ENCODE peak calls at places on chromosomes 13 and 19, in seven cellular contexts. L is H1; G is NCI-H345; Z is HuH-7.5; H is GM23248; Q is activated T-cell treated with anti-CD3 and anti-CD28 coated beads, Interleukin-2, amount 50 U/mL, for 72 hours; K is kidney. S is an unnamed sample.

GRCh38 chr13:111031531-111031961 is 83.6 kb upstream of the ARHGEF7 start:
- DNase-seq in H (peak; percentile 96), K (no peak), G (no peak), L (no peak), Z (no peak), Q (peak; percentile 32), S (no peak)

GRCh38 chr13:45206340-45206739 is 5.5 kb upstream of the KCTD4 start:
- DNase-seq in L (no peak), Z (no peak), H (peak; percentile 96), G (no peak), K (no peak), Q (peak; percentile 19), S (no peak)

GRCh38 chr19:41302624-41303351 is 7.2 kb upstream of the CCDC97 start:
- DNase-seq in Q (peak; percentile 80), H (no peak), G (no peak), L (no peak), Z (no peak), K (no peak), S (peak; percentile 86)

GRCh38 chr19:3153286-3154230 is 17.7 kb downstream of the GNA15 start:
- DNase-seq in G (no peak), Q (no peak), Z (no peak), H (no peak), L (no peak), K (no peak), S (no peak)

GRCh38 chr19:57016491-57016890 is 103.3 kb upstream of the USP29 start:
- DNase-seq in G (no peak), L (no peak), H (no peak), K (no peak), Q (no peak), Z (no peak), S (no peak)

GRCh38 chr13:26186141-26186870 is 35.8 kb downstream of the RNF6 start:
- DNase-seq in Q (peak; percentile 91), Z (peak; percentile 56), H (peak; percentile 92), G (peak; percentile 87), K (peak; percentile 95), L (peak; percentile 91), S (peak; percentile 88)

GRCh38 chr13:75175575-75175974 is 306.4 kb downstream of the TBC1D4 start:
- DNase-seq in K (no peak), L (no peak), G (no peak), Z (no peak), Q (no peak), H (peak; percentile 36), S (no peak)

GRCh38 chr13:99617474-99618255 is 116.4 kb downstream of the TM9SF2 start:
- DNase-seq in G (no peak), Z (no peak), H (peak; percentile 87), K (no peak), L (no peak), Q (peak; percentile 19), S (peak; percentile 10)

GRCh38 chr13:29849071-29849541 is 1.3 kb downstream of the UBL3 start:
- DNase-seq in H (peak; percentile 61), Q (peak; percentile 32), G (peak; percentile 39), K (no peak), L (no peak), Z (no peak), S (peak; percentile 43)

GRCh38 chr13:46526763-46527162 is 26.2 kb upstream of the LRCH1 start:
- DNase-seq in H (no peak), L (no peak), K (no peak), Q (no peak), G (no peak), Z (no peak), S (no peak)

GRCh38 chr13:64782459-64782858 is 2447.7 kb downstream of the PCDH9 start:
- DNase-seq in Q (no peak), H (no peak), L (no peak), Z (no peak), K (no peak), G (no peak), S (no peak)

GRCh38 chr19:47417746-47418594 is 1.4 kb downstream of the MEIS3 start:
- DNase-seq in Q (no peak), Z (no peak), L (no peak), K (peak; percentile 65), H (peak; percentile 48), G (no peak), S (no peak)

GRCh38 chr19:42272989-42273406 is 3.9 kb downstream of the CIC start:
- DNase-seq in K (peak; percentile 77), Z (no peak), G (no peak), H (no peak), L (no peak), Q (no peak), S (no peak)

GRCh38 chr19:1474011-1474764 is 4.8 kb downstream of the C19orf25 start:
- DNase-seq in Z (no peak), L (no peak), G (no peak), H (peak; percentile 69), K (no peak), Q (no peak), S (no peak)

GRCh38 chr13:113746671-113747070 is 12.4 kb upstream of the TMEM255B start:
- DNase-seq in Z (no peak), L (no peak), K (peak; percentile 16), Q (no peak), G (no peak), H (no peak), S (no peak)

GRCh38 chr19:38229585-38230073 is 5.6 kb upstream of the DPF1 start:
- DNase-seq in Q (peak; percentile 80), L (no peak), Z (peak; percentile 80), H (peak; percentile 87), K (no peak), G (peak; percentile 97), S (peak; percentile 52)

GRCh38 chr19:54030895-54031586 is 32.7 kb downstream of the VSTM1 start:
- DNase-seq in Z (no peak), Q (no peak), H (peak; percentile 50), K (no peak), L (no peak), G (no peak), S (no peak)

GRCh38 chr19:18234194-18234593 is 8.0 kb upstream of the PDE4C start:
- DNase-seq in Z (no peak), G (no peak), K (no peak), H (no peak), Q (no peak), L (no peak), S (no peak)

GRCh38 chr19:12187625-12188024 is 24.7 kb downstream of the ZNF136 start:
- DNase-seq in Q (no peak), L (no peak), K (no peak), G (no peak), Z (no peak), H (peak; percentile 21), S (no peak)

GRCh38 chr13:75968103-75968838 is 332.1 kb downstream of the LMO7 start:
- DNase-seq in H (peak; percentile 55), G (no peak), L (no peak), Z (no peak), K (no peak), Q (no peak), S (no peak)

GRCh38 chr19:19627716-19628498 is at the start of gene LPAR2:
- DNase-seq in Q (peak; percentile 82), H (peak; percentile 36), Z (peak; percentile 96), K (peak; percentile 87), G (peak; percentile 76), L (no peak), S (peak; percentile 84)

GRCh38 chr19:19744641-19745040 is 11.7 kb upstream of the ZNF14 start:
- DNase-seq in Q (no peak), K (no peak), Z (no peak), L (no peak), H (no peak), G (no peak), S (no peak)

GRCh38 chr19:48274173-48274572 is 4.3 kb downstream of the ZNF114 start:
- DNase-seq in K (no peak), L (no peak), Q (no peak), G (no peak), H (peak; percentile 45), Z (no peak), S (no peak)

GRCh38 chr13:39144941-39145533 is 106.8 kb downstream of the NHLRC3 start:
- DNase-seq in L (peak; percentile 31), K (peak; percentile 35), Q (peak; percentile 29), H (peak; percentile 79), G (no peak), Z (no peak), S (no peak)

GRCh38 chr13:97435794-97436193 is 1.8 kb downstream of the RAP2A start:
- DNase-seq in G (no peak), Z (no peak), Q (no peak), L (no peak), H (peak; percentile 47), K (no peak), S (no peak)

GRCh38 chr13:75264611-75265010 is 217.4 kb downstream of the TBC1D4 start:
- DNase-seq in G (no peak), K (no peak), Z (no peak), H (no peak), Q (no peak), L (no peak), S (no peak)

GRCh38 chr13:39385621-39386231 is 217.3 kb downstream of the LHFPL6 start:
- DNase-seq in G (peak; percentile 47), K (no peak), Z (no peak), Q (no peak), L (peak; percentile 54), H (no peak), S (no peak)

GRCh38 chr13:34352958-34353357 is 535.0 kb downstream of the RFC3 start:
- DNase-seq in G (no peak), Q (no peak), K (no peak), H (no peak), Z (no peak), L (no peak), S (no peak)

GRCh38 chr19:41887711-41888382 is 4.9 kb downstream of the ARHGEF1 start:
- DNase-seq in K (no peak), G (no peak), Q (peak; percentile 90), L (peak; percentile 64), Z (peak; percentile 48), H (peak; percentile 49), S (peak; percentile 80)

GRCh38 chr19:38425810-38426466 is at the start of gene RASGRP4:
- DNase-seq in L (no peak), Z (no peak), Q (peak; percentile 66), K (peak; percentile 74), G (no peak), H (no peak), S (no peak)

GRCh38 chr19:43997631-43998290 is 5.0 kb upstream of the ZNF230 start:
- DNase-seq in K (no peak), Z (no peak), H (peak; percentile 45), G (no peak), L (no peak), Q (no peak), S (no peak)

GRCh38 chr13:98216135-98216565 is 39.1 kb upstream of the RNF113B start:
- DNase-seq in Q (no peak), G (peak; percentile 43), Z (no peak), H (peak; percentile 96), K (peak; percentile 89), L (no peak), S (no peak)

GRCh38 chr19:2933490-2933910 is 11.3 kb downstream of the ZNF77 start:
- DNase-seq in Z (no peak), Q (no peak), L (no peak), G (no peak), K (no peak), H (no peak), S (no peak)

GRCh38 chr13:108964601-108965000 is 335.2 kb downstream of the MYO16 start:
- DNase-seq in L (no peak), K (no peak), H (no peak), Q (no peak), G (no peak), Z (no peak), S (no peak)

GRCh38 chr19:33089061-33089460 is 8.1 kb downstream of the GPATCH1 start:
- DNase-seq in K (no peak), L (no peak), G (no peak), Z (no peak), H (no peak), Q (no peak), S (no peak)

GRCh38 chr13:79485014-79485441 is 4.1 kb downstream of the NDFIP2 start:
- DNase-seq in Q (no peak), K (no peak), L (no peak), H (peak; percentile 95), G (no peak), Z (peak; percentile 12), S (no peak)

GRCh38 chr19:37718357-37718756 is 1.2 kb downstream of the ZNF607 start:
- DNase-seq in Z (no peak), K (no peak), Q (no peak), L (no peak), H (no peak), G (no peak), S (no peak)

S was measured in CD4-positive, alpha-beta memory T cell.